ENCODE peak calls at places on chromosomes 7 and 10, in five cellular contexts. One of them, this sample, is unnamed.

GRCh38 chr10:94327649-94328048 is 35.1 kb downstream of the NOC3L start:
- DNase-seq in GDM1: no peak
- DNase-seq in GM18507: no peak
- DNase-seq in effector memory CD8-positive, alpha-beta T cell: no peak
- DNase-seq in NAMALWA: no peak
- DNase-seq in this sample: no peak

GRCh38 chr10:132884691-132885271 is 57.6 kb downstream of the CFAP46 start:
- DNase-seq in GM18507: no peak
- DNase-seq in GDM1: no peak
- DNase-seq in effector memory CD8-positive, alpha-beta T cell: no peak
- DNase-seq in NAMALWA: no peak
- DNase-seq in this sample: no peak

GRCh38 chr7:20514364-20514763 is 101.1 kb upstream of the ABCB5 start:
- DNase-seq in effector memory CD8-positive, alpha-beta T cell: no peak
- DNase-seq in GDM1: no peak
- DNase-seq in GM18507: no peak
- DNase-seq in NAMALWA: peak; percentile 35
- DNase-seq in this sample: no peak

GRCh38 chr10:79429751-79430150 is 15.7 kb downstream of the ZCCHC24 start:
- DNase-seq in GM18507: no peak
- DNase-seq in GDM1: no peak
- DNase-seq in effector memory CD8-positive, alpha-beta T cell: no peak
- DNase-seq in NAMALWA: no peak
- DNase-seq in this sample: no peak

GRCh38 chr7:80680159-80680903 is 41.9 kb downstream of the CD36 start:
- DNase-seq in NAMALWA: no peak
- DNase-seq in effector memory CD8-positive, alpha-beta T cell: no peak
- DNase-seq in GDM1: peak; percentile 24
- DNase-seq in GM18507: no peak
- DNase-seq in this sample: no peak

GRCh38 chr7:74365320-74366022 is 76.3 kb downstream of the CLIP2 start:
- DNase-seq in GDM1: no peak
- DNase-seq in NAMALWA: peak; percentile 91
- DNase-seq in effector memory CD8-positive, alpha-beta T cell: no peak
- DNase-seq in GM18507: no peak
- DNase-seq in this sample: no peak

GRCh38 chr10:124300735-124301134 is 118.0 kb downstream of the OAT start:
- DNase-seq in effector memory CD8-positive, alpha-beta T cell: no peak
- DNase-seq in NAMALWA: no peak
- DNase-seq in GDM1: no peak
- DNase-seq in GM18507: no peak
- DNase-seq in this sample: no peak

GRCh38 chr10:119104653-119105024 is 726 bp downstream of the DENND10 start:
- DNase-seq in effector memory CD8-positive, alpha-beta T cell: no peak
- DNase-seq in NAMALWA: peak; percentile 33
- DNase-seq in GDM1: no peak
- DNase-seq in GM18507: no peak
- DNase-seq in this sample: no peak

GRCh38 chr10:42979181-42979580 is 97.7 kb upstream of the RET start:
- DNase-seq in GM18507: no peak
- DNase-seq in GDM1: no peak
- DNase-seq in NAMALWA: no peak
- DNase-seq in effector memory CD8-positive, alpha-beta T cell: no peak
- DNase-seq in this sample: no peak

GRCh38 chr7:92611735-92612134 is 21.5 kb upstream of the FAM133B start:
- DNase-seq in GDM1: no peak
- DNase-seq in GM18507: no peak
- DNase-seq in NAMALWA: no peak
- DNase-seq in effector memory CD8-positive, alpha-beta T cell: no peak
- DNase-seq in this sample: no peak

GRCh38 chr10:96606216-96606615 is 19.4 kb upstream of the TM9SF3 start:
- DNase-seq in effector memory CD8-positive, alpha-beta T cell: no peak
- DNase-seq in GDM1: no peak
- DNase-seq in NAMALWA: no peak
- DNase-seq in GM18507: no peak
- DNase-seq in this sample: no peak

GRCh38 chr7:158371856-158372255 is 215.8 kb downstream of the PTPRN2 start:
- DNase-seq in GM18507: no peak
- DNase-seq in effector memory CD8-positive, alpha-beta T cell: no peak
- DNase-seq in GDM1: no peak
- DNase-seq in NAMALWA: no peak
- DNase-seq in this sample: no peak

GRCh38 chr7:149147072-149147729 is at the start of gene ZNF398:
- DNase-seq in GM18507: peak; percentile 91
- DNase-seq in effector memory CD8-positive, alpha-beta T cell: peak; percentile 79
- DNase-seq in NAMALWA: peak; percentile 96
- DNase-seq in GDM1: peak; percentile 89
- DNase-seq in this sample: peak; percentile 84

GRCh38 chr7:99036531-99037175 is 107.3 kb downstream of the SMURF1 start:
- DNase-seq in GM18507: no peak
- DNase-seq in GDM1: no peak
- DNase-seq in effector memory CD8-positive, alpha-beta T cell: no peak
- DNase-seq in NAMALWA: peak; percentile 53
- DNase-seq in this sample: no peak

GRCh38 chr7:531777-532176 is 12.1 kb upstream of the PDGFA start:
- DNase-seq in GM18507: no peak
- DNase-seq in GDM1: no peak
- DNase-seq in effector memory CD8-positive, alpha-beta T cell: no peak
- DNase-seq in NAMALWA: no peak
- DNase-seq in this sample: no peak

GRCh38 chr10:74063256-74063655 is 65.3 kb downstream of the VCL start:
- DNase-seq in GDM1: no peak
- DNase-seq in effector memory CD8-positive, alpha-beta T cell: no peak
- DNase-seq in NAMALWA: no peak
- DNase-seq in GM18507: no peak
- DNase-seq in this sample: no peak